ENCODE peak calls at places on chromosome 9, in ten cellular contexts. One of them, this sample, is unnamed.

GRCh38 chr9:70131296-70131695 is 87.6 kb downstream of the MAMDC2 start:
- DNase-seq in AG10803: no peak
- DNase-seq in small intestine: no peak
- DNase-seq in COR-L47: no peak
- DNase-seq in substantia nigra: no peak
- DNase-seq in body of pancreas: no peak
- DNase-seq in EH: no peak
- DNase-seq in stimulated activated CD8-positive, alpha-beta memory T cell treated with anti-CD3 and anti-CD28 coated beads, Interleukin-2, amount 100 ng/mL, for 48 hours: no peak
- DNase-seq in non-pigmented ciliary epithelial cell: no peak
- DNase-seq in K562: no peak
- DNase-seq in this sample: no peak

GRCh38 chr9:9753266-9753665 is 859.5 kb downstream of the PTPRD start:
- DNase-seq in AG10803: no peak
- DNase-seq in small intestine: no peak
- DNase-seq in COR-L47: no peak
- DNase-seq in substantia nigra: no peak
- DNase-seq in body of pancreas: no peak
- DNase-seq in EH: no peak
- DNase-seq in stimulated activated CD8-positive, alpha-beta memory T cell treated with anti-CD3 and anti-CD28 coated beads, Interleukin-2, amount 100 ng/mL, for 48 hours: no peak
- DNase-seq in non-pigmented ciliary epithelial cell: no peak
- DNase-seq in K562: no peak
- DNase-seq in this sample: no peak

GRCh38 chr9:26175264-26175663 is 497.0 kb upstream of the TUSC1 start:
- DNase-seq in AG10803: peak
- DNase-seq in small intestine: no peak
- DNase-seq in COR-L47: no peak
- DNase-seq in substantia nigra: no peak
- DNase-seq in body of pancreas: no peak
- DNase-seq in EH: peak
- DNase-seq in stimulated activated CD8-positive, alpha-beta memory T cell treated with anti-CD3 and anti-CD28 coated beads, Interleukin-2, amount 100 ng/mL, for 48 hours: no peak
- DNase-seq in non-pigmented ciliary epithelial cell: no peak
- DNase-seq in K562: no peak
- DNase-seq in this sample: no peak

GRCh38 chr9:7089391-7089790 is 331.6 kb downstream of the KDM4C start:
- DNase-seq in AG10803: no peak
- DNase-seq in small intestine: no peak
- DNase-seq in COR-L47: no peak
- DNase-seq in substantia nigra: no peak
- DNase-seq in body of pancreas: no peak
- DNase-seq in EH: no peak
- DNase-seq in stimulated activated CD8-positive, alpha-beta memory T cell treated with anti-CD3 and anti-CD28 coated beads, Interleukin-2, amount 100 ng/mL, for 48 hours: no peak
- DNase-seq in non-pigmented ciliary epithelial cell: no peak
- DNase-seq in K562: no peak
- DNase-seq in this sample: no peak

GRCh38 chr9:99465231-99465891 is 243.3 kb downstream of the SEC61B start:
- DNase-seq in AG10803: peak
- DNase-seq in small intestine: no peak
- DNase-seq in COR-L47: peak
- DNase-seq in substantia nigra: no peak
- DNase-seq in body of pancreas: no peak
- DNase-seq in EH: peak
- DNase-seq in stimulated activated CD8-positive, alpha-beta memory T cell treated with anti-CD3 and anti-CD28 coated beads, Interleukin-2, amount 100 ng/mL, for 48 hours: no peak
- DNase-seq in non-pigmented ciliary epithelial cell: no peak
- DNase-seq in K562: no peak
- DNase-seq in this sample: peak

GRCh38 chr9:102922526-102922925 is 72.6 kb upstream of the CYLC2 start:
- DNase-seq in AG10803: no peak
- DNase-seq in small intestine: no peak
- DNase-seq in COR-L47: no peak
- DNase-seq in substantia nigra: no peak
- DNase-seq in body of pancreas: no peak
- DNase-seq in EH: no peak
- DNase-seq in stimulated activated CD8-positive, alpha-beta memory T cell treated with anti-CD3 and anti-CD28 coated beads, Interleukin-2, amount 100 ng/mL, for 48 hours: no peak
- DNase-seq in non-pigmented ciliary epithelial cell: no peak
- DNase-seq in K562: no peak
- DNase-seq in this sample: no peak

GRCh38 chr9:116156621-116157314 is 3.2 kb downstream of the PAPPA start:
- DNase-seq in AG10803: peak
- DNase-seq in small intestine: peak
- DNase-seq in COR-L47: peak
- DNase-seq in substantia nigra: no peak
- DNase-seq in body of pancreas: peak
- DNase-seq in EH: peak
- DNase-seq in stimulated activated CD8-positive, alpha-beta memory T cell treated with anti-CD3 and anti-CD28 coated beads, Interleukin-2, amount 100 ng/mL, for 48 hours: no peak
- DNase-seq in non-pigmented ciliary epithelial cell: no peak
- DNase-seq in K562: peak
- DNase-seq in this sample: peak

GRCh38 chr9:33320568-33321261 is 30.4 kb downstream of the NFX1 start:
- DNase-seq in AG10803: peak
- DNase-seq in small intestine: no peak
- DNase-seq in COR-L47: no peak
- DNase-seq in substantia nigra: no peak
- DNase-seq in body of pancreas: no peak
- DNase-seq in EH: peak
- DNase-seq in stimulated activated CD8-positive, alpha-beta memory T cell treated with anti-CD3 and anti-CD28 coated beads, Interleukin-2, amount 100 ng/mL, for 48 hours: no peak
- DNase-seq in non-pigmented ciliary epithelial cell: peak
- DNase-seq in K562: no peak
- DNase-seq in this sample: no peak

GRCh38 chr9:114006931-114007691 is 71.0 kb downstream of the AMBP start:
- DNase-seq in AG10803: no peak
- DNase-seq in small intestine: no peak
- DNase-seq in COR-L47: no peak
- DNase-seq in substantia nigra: no peak
- DNase-seq in body of pancreas: peak
- DNase-seq in EH: no peak
- DNase-seq in stimulated activated CD8-positive, alpha-beta memory T cell treated with anti-CD3 and anti-CD28 coated beads, Interleukin-2, amount 100 ng/mL, for 48 hours: no peak
- DNase-seq in non-pigmented ciliary epithelial cell: no peak
- DNase-seq in K562: no peak
- DNase-seq in this sample: no peak

GRCh38 chr9:84163227-84163626 is 177.3 kb downstream of the SLC28A3 start:
- DNase-seq in AG10803: no peak
- DNase-seq in small intestine: no peak
- DNase-seq in COR-L47: no peak
- DNase-seq in substantia nigra: no peak
- DNase-seq in body of pancreas: no peak
- DNase-seq in EH: no peak
- DNase-seq in stimulated activated CD8-positive, alpha-beta memory T cell treated with anti-CD3 and anti-CD28 coated beads, Interleukin-2, amount 100 ng/mL, for 48 hours: no peak
- DNase-seq in non-pigmented ciliary epithelial cell: no peak
- DNase-seq in K562: peak
- DNase-seq in this sample: no peak

GRCh38 chr9:37386988-37387387 is 35.5 kb upstream of the GRHPR start:
- DNase-seq in AG10803: peak
- DNase-seq in small intestine: no peak
- DNase-seq in COR-L47: no peak
- DNase-seq in substantia nigra: no peak
- DNase-seq in body of pancreas: no peak
- DNase-seq in EH: peak
- DNase-seq in stimulated activated CD8-positive, alpha-beta memory T cell treated with anti-CD3 and anti-CD28 coated beads, Interleukin-2, amount 100 ng/mL, for 48 hours: no peak
- DNase-seq in non-pigmented ciliary epithelial cell: no peak
- DNase-seq in K562: no peak
- DNase-seq in this sample: no peak

GRCh38 chr9:125262217-125262991 is 778 bp downstream of the GAPVD1 start:
- DNase-seq in AG10803: no peak
- DNase-seq in small intestine: no peak
- DNase-seq in COR-L47: peak
- DNase-seq in substantia nigra: no peak
- DNase-seq in body of pancreas: no peak
- DNase-seq in EH: no peak
- DNase-seq in stimulated activated CD8-positive, alpha-beta memory T cell treated with anti-CD3 and anti-CD28 coated beads, Interleukin-2, amount 100 ng/mL, for 48 hours: no peak
- DNase-seq in non-pigmented ciliary epithelial cell: no peak
- DNase-seq in K562: peak
- DNase-seq in this sample: no peak

GRCh38 chr9:115972802-115973201 is 180.8 kb upstream of the PAPPA start:
- DNase-seq in AG10803: peak
- DNase-seq in small intestine: no peak
- DNase-seq in COR-L47: no peak
- DNase-seq in substantia nigra: no peak
- DNase-seq in body of pancreas: no peak
- DNase-seq in EH: no peak
- DNase-seq in stimulated activated CD8-positive, alpha-beta memory T cell treated with anti-CD3 and anti-CD28 coated beads, Interleukin-2, amount 100 ng/mL, for 48 hours: no peak
- DNase-seq in non-pigmented ciliary epithelial cell: no peak
- DNase-seq in K562: no peak
- DNase-seq in this sample: no peak

GRCh38 chr9:126376311-126376902 is 49.8 kb downstream of the MVB12B start:
- DNase-seq in AG10803: no peak
- DNase-seq in small intestine: no peak
- DNase-seq in COR-L47: peak
- DNase-seq in substantia nigra: peak
- DNase-seq in body of pancreas: no peak
- DNase-seq in EH: no peak
- DNase-seq in stimulated activated CD8-positive, alpha-beta memory T cell treated with anti-CD3 and anti-CD28 coated beads, Interleukin-2, amount 100 ng/mL, for 48 hours: no peak
- DNase-seq in non-pigmented ciliary epithelial cell: no peak
- DNase-seq in K562: no peak
- DNase-seq in this sample: peak

GRCh38 chr9:16417101-16417500 is 453.4 kb downstream of the BNC2 start:
- DNase-seq in AG10803: peak
- DNase-seq in small intestine: no peak
- DNase-seq in COR-L47: no peak
- DNase-seq in substantia nigra: no peak
- DNase-seq in body of pancreas: no peak
- DNase-seq in EH: peak
- DNase-seq in stimulated activated CD8-positive, alpha-beta memory T cell treated with anti-CD3 and anti-CD28 coated beads, Interleukin-2, amount 100 ng/mL, for 48 hours: no peak
- DNase-seq in non-pigmented ciliary epithelial cell: peak
- DNase-seq in K562: no peak
- DNase-seq in this sample: no peak

GRCh38 chr9:1701113-1701512 is 314.0 kb upstream of the SMARCA2 start:
- DNase-seq in AG10803: no peak
- DNase-seq in small intestine: no peak
- DNase-seq in COR-L47: no peak
- DNase-seq in substantia nigra: no peak
- DNase-seq in body of pancreas: no peak
- DNase-seq in EH: no peak
- DNase-seq in stimulated activated CD8-positive, alpha-beta memory T cell treated with anti-CD3 and anti-CD28 coated beads, Interleukin-2, amount 100 ng/mL, for 48 hours: no peak
- DNase-seq in non-pigmented ciliary epithelial cell: no peak
- DNase-seq in K562: no peak
- DNase-seq in this sample: no peak

GRCh38 chr9:117487555-117488175 is 72.8 kb upstream of the ASTN2 start:
- DNase-seq in AG10803: peak
- DNase-seq in small intestine: peak
- DNase-seq in COR-L47: peak
- DNase-seq in substantia nigra: peak
- DNase-seq in body of pancreas: peak
- DNase-seq in EH: peak
- DNase-seq in stimulated activated CD8-positive, alpha-beta memory T cell treated with anti-CD3 and anti-CD28 coated beads, Interleukin-2, amount 100 ng/mL, for 48 hours: peak
- DNase-seq in non-pigmented ciliary epithelial cell: no peak
- DNase-seq in K562: peak
- DNase-seq in this sample: peak

GRCh38 chr9:71001780-71002386 is 119.5 kb downstream of the TRPM3 start:
- DNase-seq in AG10803: peak
- DNase-seq in small intestine: peak
- DNase-seq in COR-L47: peak
- DNase-seq in substantia nigra: no peak
- DNase-seq in body of pancreas: peak
- DNase-seq in EH: peak
- DNase-seq in stimulated activated CD8-positive, alpha-beta memory T cell treated with anti-CD3 and anti-CD28 coated beads, Interleukin-2, amount 100 ng/mL, for 48 hours: no peak
- DNase-seq in non-pigmented ciliary epithelial cell: no peak
- DNase-seq in K562: peak
- DNase-seq in this sample: no peak

GRCh38 chr9:84412654-84413053 is 72.1 kb upstream of the SLC28A3 start:
- DNase-seq in AG10803: no peak
- DNase-seq in small intestine: no peak
- DNase-seq in COR-L47: no peak
- DNase-seq in substantia nigra: no peak
- DNase-seq in body of pancreas: no peak
- DNase-seq in EH: no peak
- DNase-seq in stimulated activated CD8-positive, alpha-beta memory T cell treated with anti-CD3 and anti-CD28 coated beads, Interleukin-2, amount 100 ng/mL, for 48 hours: no peak
- DNase-seq in non-pigmented ciliary epithelial cell: no peak
- DNase-seq in K562: no peak
- DNase-seq in this sample: no peak

GRCh38 chr9:2621678-2622360 is at the start of gene VLDLR:
- DNase-seq in AG10803: peak
- DNase-seq in small intestine: no peak
- DNase-seq in COR-L47: peak
- DNase-seq in substantia nigra: peak
- DNase-seq in body of pancreas: peak
- DNase-seq in EH: peak
- DNase-seq in stimulated activated CD8-positive, alpha-beta memory T cell treated with anti-CD3 and anti-CD28 coated beads, Interleukin-2, amount 100 ng/mL, for 48 hours: peak
- DNase-seq in non-pigmented ciliary epithelial cell: no peak
- DNase-seq in K562: peak
- DNase-seq in this sample: peak

GRCh38 chr9:5425006-5425628 is 12.6 kb downstream of the PLGRKT start:
- DNase-seq in AG10803: peak
- DNase-seq in small intestine: peak
- DNase-seq in COR-L47: peak
- DNase-seq in substantia nigra: no peak
- DNase-seq in body of pancreas: no peak
- DNase-seq in EH: peak
- DNase-seq in stimulated activated CD8-positive, alpha-beta memory T cell treated with anti-CD3 and anti-CD28 coated beads, Interleukin-2, amount 100 ng/mL, for 48 hours: no peak
- DNase-seq in non-pigmented ciliary epithelial cell: no peak
- DNase-seq in K562: peak
- DNase-seq in this sample: no peak

GRCh38 chr9:106758911-106759310 is 104.1 kb upstream of the ZNF462 start:
- DNase-seq in AG10803: no peak
- DNase-seq in small intestine: no peak
- DNase-seq in COR-L47: no peak
- DNase-seq in substantia nigra: no peak
- DNase-seq in body of pancreas: no peak
- DNase-seq in EH: no peak
- DNase-seq in stimulated activated CD8-positive, alpha-beta memory T cell treated with anti-CD3 and anti-CD28 coated beads, Interleukin-2, amount 100 ng/mL, for 48 hours: no peak
- DNase-seq in non-pigmented ciliary epithelial cell: no peak
- DNase-seq in K562: no peak
- DNase-seq in this sample: no peak

GRCh38 chr9:134565316-134565915 is 76.2 kb upstream of the COL5A1 start:
- DNase-seq in AG10803: no peak
- DNase-seq in small intestine: no peak
- DNase-seq in COR-L47: no peak
- DNase-seq in substantia nigra: no peak
- DNase-seq in body of pancreas: no peak
- DNase-seq in EH: no peak
- DNase-seq in stimulated activated CD8-positive, alpha-beta memory T cell treated with anti-CD3 and anti-CD28 coated beads, Interleukin-2, amount 100 ng/mL, for 48 hours: no peak
- DNase-seq in non-pigmented ciliary epithelial cell: no peak
- DNase-seq in K562: no peak
- DNase-seq in this sample: no peak

GRCh38 chr9:19946446-19947109 is 157.7 kb upstream of the SLC24A2 start:
- DNase-seq in AG10803: peak
- DNase-seq in small intestine: no peak
- DNase-seq in COR-L47: peak
- DNase-seq in substantia nigra: no peak
- DNase-seq in body of pancreas: no peak
- DNase-seq in EH: peak
- DNase-seq in stimulated activated CD8-positive, alpha-beta memory T cell treated with anti-CD3 and anti-CD28 coated beads, Interleukin-2, amount 100 ng/mL, for 48 hours: no peak
- DNase-seq in non-pigmented ciliary epithelial cell: no peak
- DNase-seq in K562: no peak
- DNase-seq in this sample: no peak

GRCh38 chr9:134791009-134791408 is 89.6 kb upstream of the FCN2 start:
- DNase-seq in AG10803: no peak
- DNase-seq in small intestine: no peak
- DNase-seq in COR-L47: no peak
- DNase-seq in substantia nigra: no peak
- DNase-seq in body of pancreas: no peak
- DNase-seq in EH: no peak
- DNase-seq in stimulated activated CD8-positive, alpha-beta memory T cell treated with anti-CD3 and anti-CD28 coated beads, Interleukin-2, amount 100 ng/mL, for 48 hours: no peak
- DNase-seq in non-pigmented ciliary epithelial cell: no peak
- DNase-seq in K562: no peak
- DNase-seq in this sample: no peak

GRCh38 chr9:36772449-36773370 is 200.0 kb downstream of the MELK start:
- DNase-seq in AG10803: peak
- DNase-seq in small intestine: no peak
- DNase-seq in COR-L47: no peak
- DNase-seq in substantia nigra: no peak
- DNase-seq in body of pancreas: no peak
- DNase-seq in EH: peak
- DNase-seq in stimulated activated CD8-positive, alpha-beta memory T cell treated with anti-CD3 and anti-CD28 coated beads, Interleukin-2, amount 100 ng/mL, for 48 hours: no peak
- DNase-seq in non-pigmented ciliary epithelial cell: no peak
- DNase-seq in K562: no peak
- DNase-seq in this sample: no peak

GRCh38 chr9:5552301-5552700 is 42.0 kb downstream of the PDCD1LG2 start:
- DNase-seq in AG10803: no peak
- DNase-seq in small intestine: no peak
- DNase-seq in COR-L47: no peak
- DNase-seq in substantia nigra: no peak
- DNase-seq in body of pancreas: no peak
- DNase-seq in EH: peak
- DNase-seq in stimulated activated CD8-positive, alpha-beta memory T cell treated with anti-CD3 and anti-CD28 coated beads, Interleukin-2, amount 100 ng/mL, for 48 hours: no peak
- DNase-seq in non-pigmented ciliary epithelial cell: no peak
- DNase-seq in K562: no peak
- DNase-seq in this sample: no peak

GRCh38 chr9:81596671-81597426 is 92.5 kb downstream of the TLE1 start:
- DNase-seq in AG10803: no peak
- DNase-seq in small intestine: no peak
- DNase-seq in COR-L47: no peak
- DNase-seq in substantia nigra: no peak
- DNase-seq in body of pancreas: no peak
- DNase-seq in EH: no peak
- DNase-seq in stimulated activated CD8-positive, alpha-beta memory T cell treated with anti-CD3 and anti-CD28 coated beads, Interleukin-2, amount 100 ng/mL, for 48 hours: no peak
- DNase-seq in non-pigmented ciliary epithelial cell: no peak
- DNase-seq in K562: no peak
- DNase-seq in this sample: no peak